ENCODE peak calls at places on chromosomes 13 and 19, in eight cellular contexts. W is activated naive CD8-positive, alpha-beta T cell treated with anti-CD3 and anti-CD28 coated beads for 36 hours; D is pancreas; U is upper lobe of right lung; V is ovary; I is T-helper 1 cell; X is cardiac fibroblast; M is Daoy. T is an unnamed sample.

GRCh38 chr19:6394831-6395230 is 1.9 kb upstream of the GTF2F1 start:
- DNase-seq in U (no peak), D (no peak), W (no peak), V (no peak), M (no peak), I (no peak), X (no peak), T (no peak)

GRCh38 chr19:38848299-38849146 is 1.3 kb downstream of the HNRNPL start:
- DNase-seq in I (no peak), X (no peak), V (no peak), W (no peak), M (no peak), U (no peak), D (no peak), T (no peak)

GRCh38 chr13:106526748-106527488 is 8.5 kb downstream of the EFNB2 start:
- DNase-seq in M (no peak), V (no peak), W (no peak), I (no peak), U (no peak), X (no peak), D (no peak), T (no peak)

GRCh38 chr19:15869109-15869555 is 28.7 kb downstream of the CYP4F2 start:
- DNase-seq in M (peak), U (no peak), X (peak), V (no peak), D (no peak), W (peak), I (peak), T (no peak)

GRCh38 chr13:83333614-83334388 is 548.5 kb downstream of the SLITRK1 start:
- DNase-seq in I (no peak), U (no peak), D (no peak), X (no peak), V (no peak), W (no peak), M (no peak), T (no peak)

GRCh38 chr13:101465877-101466276 is 13.4 kb downstream of the ITGBL1 start:
- DNase-seq in W (no peak), I (no peak), V (no peak), X (peak), U (no peak), M (no peak), D (no peak), T (no peak)

GRCh38 chr13:97223711-97224461 is 1.8 kb downstream of the MBNL2 start:
- DNase-seq in X (peak), I (no peak), D (peak), U (no peak), M (peak), W (no peak), V (peak), T (peak)

GRCh38 chr13:21069561-21070004 is 8.2 kb upstream of the LATS2 start:
- DNase-seq in W (no peak), D (no peak), X (peak), V (no peak), M (peak), U (no peak), I (no peak), T (peak)

GRCh38 chr19:7419153-7419552 is 69.7 kb downstream of the PEX11G start:
- DNase-seq in V (no peak), U (no peak), X (no peak), W (no peak), M (no peak), I (no peak), D (no peak), T (no peak)

GRCh38 chr19:10812196-10812595 is 23.8 kb downstream of the TMED1 start:
- DNase-seq in W (no peak), X (no peak), U (no peak), V (no peak), M (no peak), D (no peak), I (no peak), T (no peak)

GRCh38 chr19:49672131-49672919 is 4.7 kb upstream of the PRMT1 start:
- DNase-seq in D (peak), V (peak), M (peak), I (peak), X (peak), W (peak), U (peak), T (no peak)

T was measured in NCI-H226.